ENCODE peak calls at places on chromosomes 6 and 20, in nine cellular contexts. X is foreskin fibroblast; Q is lower lobe of right lung; I is uterus; O is NCI-H2171; W is activated CD4-positive, alpha-beta T cell treated with anti-CD3 and anti-CD28 coated beads for 1 hour; E is iPS-NIHi11; F is epithelial cell of esophagus; Y is Daoy. N is an unnamed sample.

GRCh38 chr20:25285091-25285647 is 37.3 kb downstream of the PYGB start:
- DNase-seq in X (no peak), Q (peak), I (no peak), O (peak), W (no peak), E (no peak), F (no peak), Y (no peak), N (no peak)

GRCh38 chr6:12288211-12288618 is 1.9 kb upstream of the EDN1 start:
- DNase-seq in X (no peak), Q (peak), I (no peak), O (no peak), W (no peak), E (no peak), F (peak), Y (no peak), N (no peak)

GRCh38 chr6:13709698-13710551 is 1.7 kb downstream of the RANBP9 start:
- DNase-seq in X (peak), Q (no peak), I (no peak), O (peak), W (no peak), E (no peak), F (peak), Y (peak), N (no peak)

GRCh38 chr6:53119772-53120409 is 28.8 kb downstream of the GCM1 start:
- DNase-seq in X (peak), Q (no peak), I (no peak), O (no peak), W (no peak), E (peak), F (peak), Y (peak), N (no peak)

GRCh38 chr6:121216928-121217327 is 117.4 kb downstream of the TBC1D32 start:
- DNase-seq in X (peak), Q (no peak), I (no peak), O (no peak), W (no peak), E (no peak), F (peak), Y (no peak), N (no peak)

GRCh38 chr6:168035098-168035660 is 37.7 kb downstream of the KIF25 start:
- DNase-seq in X (peak), Q (peak), I (peak), O (peak), W (no peak), E (peak), F (peak), Y (no peak), N (peak)

GRCh38 chr6:44575644-44576043 is 188.1 kb downstream of the CDC5L start:
- DNase-seq in X (peak), Q (no peak), I (no peak), O (no peak), W (no peak), E (no peak), F (no peak), Y (no peak), N (no peak)

GRCh38 chr6:87722831-87723726 is 21.0 kb upstream of the AKIRIN2 start:
- DNase-seq in X (peak), Q (peak), I (no peak), O (no peak), W (no peak), E (peak), F (peak), Y (peak), N (peak)

GRCh38 chr20:49245921-49246740 is 26.9 kb downstream of the DDX27 start:
- DNase-seq in X (peak), Q (no peak), I (no peak), O (peak), W (no peak), E (peak), F (peak), Y (peak), N (no peak)

GRCh38 chr6:41470341-41471063 is 75.7 kb upstream of the FOXP4 start:
- DNase-seq in X (peak), Q (peak), I (peak), O (no peak), W (no peak), E (peak), F (peak), Y (peak), N (no peak)

GRCh38 chr6:139091859-139092258 is 43.0 kb upstream of the HECA start:
- DNase-seq in X (no peak), Q (no peak), I (no peak), O (no peak), W (no peak), E (no peak), F (no peak), Y (no peak), N (no peak)

GRCh38 chr6:5898563-5898962 is 108.2 kb downstream of the NRN1 start:
- DNase-seq in X (no peak), Q (no peak), I (no peak), O (no peak), W (no peak), E (peak), F (no peak), Y (no peak), N (no peak)

GRCh38 chr6:6285679-6286078 is 34.8 kb downstream of the F13A1 start:
- DNase-seq in X (no peak), Q (no peak), I (no peak), O (no peak), W (no peak), E (no peak), F (no peak), Y (no peak), N (no peak)

GRCh38 chr6:75331134-75331533 is 46.5 kb upstream of the TMEM30A start:
- DNase-seq in X (peak), Q (no peak), I (no peak), O (no peak), W (no peak), E (no peak), F (peak), Y (no peak), N (no peak)

GRCh38 chr6:10528170-10528981 is 7.2 kb downstream of the GCNT2 start:
- DNase-seq in X (peak), Q (no peak), I (no peak), O (no peak), W (no peak), E (no peak), F (peak), Y (peak), N (no peak)

N was measured in occipital lobe.